ENCODE peak calls at places on chromosomes 2 and 18, in seven cellular contexts. S is heart right ventricle; B is DMS53; E is CD4-positive, alpha-beta T cell; C is activated CD4-positive, CD25-positive, alpha-beta regulatory T cell; I is Right ventricle myocardium superior; R is AG04450. J is an unnamed sample.

GRCh38 chr2:137179542-137179941 is 414.2 kb downstream of the THSD7B start:
- DNase-seq in S (no peak), B (no peak), E (no peak), C (no peak), I (no peak), R (no peak), J (no peak)

GRCh38 chr2:43508209-43508608 is 87.6 kb downstream of the THADA start:
- DNase-seq in S (no peak), B (no peak), E (no peak), C (no peak), I (no peak), R (no peak), J (no peak)

GRCh38 chr2:44884231-44884630 is 57.3 kb upstream of the SIX3 start:
- DNase-seq in S (no peak), B (no peak), E (no peak), C (no peak), I (no peak), R (no peak), J (no peak)

GRCh38 chr2:120205901-120206581 is 17.2 kb downstream of the TMEM185B start:
- DNase-seq in S (peak), B (peak), E (no peak), C (peak), I (no peak), R (no peak), J (no peak)

GRCh38 chr2:201879986-201880385 is 73.6 kb downstream of the CDK15 start:
- DNase-seq in S (no peak), B (peak), E (no peak), C (no peak), I (no peak), R (no peak), J (no peak)

GRCh38 chr2:63861220-63861822 is 19.6 kb downstream of the UGP2 start:
- DNase-seq in S (no peak), B (peak), E (peak), C (peak), I (no peak), R (no peak), J (no peak)

GRCh38 chr2:200509227-200509607 is 651 bp downstream of the KCTD18 start:
- DNase-seq in S (peak), B (peak), E (no peak), C (no peak), I (peak), R (no peak), J (no peak)

GRCh38 chr2:15756882-15757819 is 165.5 kb downstream of the DDX1 start:
- DNase-seq in S (no peak), B (no peak), E (no peak), C (no peak), I (no peak), R (no peak), J (no peak)

GRCh38 chr2:3154694-3155093 is 222.9 kb downstream of the EIPR1 start:
- DNase-seq in S (no peak), B (no peak), E (no peak), C (no peak), I (no peak), R (no peak), J (no peak)

GRCh38 chr18:26082475-26082874 is 7.9 kb downstream of the SS18 start:
- DNase-seq in S (no peak), B (no peak), E (no peak), C (no peak), I (no peak), R (peak), J (no peak)

GRCh38 chr2:28507806-28508764 is 12.2 kb downstream of the PLB1 start:
- DNase-seq in S (no peak), B (peak), E (no peak), C (no peak), I (no peak), R (no peak), J (no peak)

GRCh38 chr18:8705941-8706544 is 687 bp downstream of the MTCL1 start:
- DNase-seq in S (peak), B (peak), E (no peak), C (no peak), I (peak), R (no peak), J (no peak)